ENCODE peak calls at places on chromosomes 4 and X, in five cellular contexts. N, O, W, G and F are unnamed samples.

GRCh38 chrX:133495464-133496391 is 80.4 kb upstream of the GPC4 start:
- DNase-seq in N (no peak), O (no peak), W (peak; percentile 57), G (no peak), F (peak; percentile 32)

GRCh38 chrX:20267924-20268701 is 1.4 kb upstream of the RPS6KA3 start:
- DNase-seq in N (peak; percentile 10), O (peak; percentile 58), W (peak; percentile 25), G (no peak), F (peak; percentile 58)

GRCh38 chrX:2577844-2578444 is 77.2 kb upstream of the DHRSX start:
- DNase-seq in N (no peak), O (no peak), W (no peak), G (no peak), F (no peak)

GRCh38 chrX:155505296-155505695 is 46.9 kb upstream of the F8A3 start:
- DNase-seq in N (no peak), O (no peak), W (no peak), G (no peak), F (no peak)

GRCh38 chrX:41027388-41027787 is 57.9 kb upstream of the USP9X start:
- DNase-seq in N (no peak), O (peak; percentile 13), W (no peak), G (no peak), F (no peak)

GRCh38 chr4:185865901-185866328 is 53.9 kb upstream of the SORBS2 start:
- DNase-seq in N (no peak), O (no peak), W (peak; percentile 40), G (no peak), F (no peak)

GRCh38 chr4:27398911-27399310 is 538.3 kb downstream of the STIM2 start:
- DNase-seq in N (no peak), O (no peak), W (no peak), G (no peak), F (no peak)

GRCh38 chr4:2402053-2402452 is 16.4 kb downstream of the ZFYVE28 start:
- DNase-seq in N (no peak), O (no peak), W (peak; percentile 81), G (no peak), F (peak; percentile 65)

GRCh38 chrX:24347871-24348270 is 12.6 kb upstream of the SUPT20HL1 start:
- DNase-seq in N (no peak), O (no peak), W (no peak), G (no peak), F (no peak)

GRCh38 chr4:154126276-154126675 is 337.4 kb upstream of the SFRP2 start:
- DNase-seq in N (no peak), O (no peak), W (no peak), G (no peak), F (no peak)

GRCh38 chrX:7996414-7996813 is 69.2 kb upstream of the PNPLA4 start:
- DNase-seq in N (peak; percentile 25), O (no peak), W (peak; percentile 13), G (peak; percentile 21), F (no peak)

GRCh38 chrX:130680164-130681035 is 222.6 kb downstream of the ENOX2 start:
- DNase-seq in N (no peak), O (no peak), W (no peak), G (no peak), F (no peak)

GRCh38 chrX:45186643-45187026 is 14.0 kb downstream of the DIPK2B start:
- DNase-seq in N (no peak), O (no peak), W (no peak), G (no peak), F (no peak)

GRCh38 chrX:136694491-136695087 is 46.6 kb downstream of the CD40LG start:
- DNase-seq in N (peak; percentile 31), O (no peak), W (no peak), G (no peak), F (no peak)

GRCh38 chrX:6701085-6701484 is 166.2 kb upstream of the VCX3A start:
- DNase-seq in N (no peak), O (no peak), W (no peak), G (no peak), F (no peak)

GRCh38 chrX:153909024-153909979 is 4.8 kb downstream of the AVPR2 start:
- DNase-seq in N (no peak), O (no peak), W (no peak), G (no peak), F (no peak)

GRCh38 chr4:127622621-127622922 is 10.2 kb upstream of the INTU start:
- DNase-seq in N (no peak), O (no peak), W (no peak), G (no peak), F (no peak)

GRCh38 chrX:86263526-86263925 is 115.3 kb downstream of the DACH2 start:
- DNase-seq in N (no peak), O (no peak), W (no peak), G (no peak), F (no peak)

GRCh38 chr4:15336410-15337184 is 91.2 kb upstream of the C1QTNF7 start:
- DNase-seq in N (no peak), O (no peak), W (no peak), G (no peak), F (no peak)

GRCh38 chr4:27024807-27025206 is 164.2 kb downstream of the STIM2 start:
- DNase-seq in N (no peak), O (no peak), W (no peak), G (no peak), F (no peak)

GRCh38 chr4:16269742-16270522 is 43.7 kb upstream of the TAPT1 start:
- DNase-seq in N (no peak), O (no peak), W (no peak), G (no peak), F (no peak)

GRCh38 chrX:117989512-117989911 is 127.1 kb downstream of the KLHL13 start:
- DNase-seq in N (no peak), O (no peak), W (no peak), G (no peak), F (no peak)

GRCh38 chrX:18426004-18426320 is 554 bp downstream of the CDKL5 start:
- DNase-seq in N (no peak), O (no peak), W (no peak), G (no peak), F (peak; percentile 10)